ENCODE peak calls at places on chromosome 6, in ten cellular contexts. One of them, this sample, is unnamed. For H3K4me1, the result is how much of the 10 kb centered on the place peaks cover.

GRCh38 chr6:128630213-128630612 is 109.8 kb upstream of the PTPRK start:
- DNase-seq in fibroblast of lung: no peak
- DNase-seq in HepG2: no peak
- DNase-seq in astrocyte: no peak
- DNase-seq in GM23338: no peak
- DNase-seq in mammary epithelial cell: peak
- DNase-seq in hepatocyte: peak
- DNase-seq in MM.1S: peak
- DNase-seq in K562: no peak
- DNase-seq in PC-3: peak
- DNase-seq in this sample: no peak

GRCh38 chr6:17303444-17303843 is 22.3 kb downstream of the RBM24 start:
- DNase-seq in fibroblast of lung: no peak
- DNase-seq in HepG2: no peak
- DNase-seq in astrocyte: no peak
- DNase-seq in GM23338: no peak
- DNase-seq in mammary epithelial cell: no peak
- DNase-seq in hepatocyte: no peak
- DNase-seq in MM.1S: no peak
- DNase-seq in K562: no peak
- DNase-seq in PC-3: no peak
- DNase-seq in this sample: no peak

GRCh38 chr6:81731814-81732213 is 20.7 kb downstream of the TENT5A start:
- DNase-seq in fibroblast of lung: no peak
- DNase-seq in HepG2: no peak
- DNase-seq in astrocyte: peak
- DNase-seq in GM23338: no peak
- DNase-seq in mammary epithelial cell: no peak
- DNase-seq in hepatocyte: no peak
- DNase-seq in MM.1S: no peak
- DNase-seq in K562: no peak
- DNase-seq in PC-3: peak
- DNase-seq in this sample: no peak

GRCh38 chr6:5782783-5783567 is 223.8 kb downstream of the NRN1 start:
- DNase-seq in fibroblast of lung: peak
- DNase-seq in HepG2: peak
- DNase-seq in astrocyte: peak
- DNase-seq in GM23338: no peak
- DNase-seq in mammary epithelial cell: no peak
- DNase-seq in hepatocyte: no peak
- DNase-seq in MM.1S: no peak
- DNase-seq in K562: no peak
- DNase-seq in PC-3: no peak
- DNase-seq in this sample: no peak

GRCh38 chr6:150940951-150941350 is 75.4 kb downstream of the MTHFD1L start:
- DNase-seq in fibroblast of lung: peak
- DNase-seq in HepG2: no peak
- DNase-seq in astrocyte: no peak
- DNase-seq in GM23338: no peak
- DNase-seq in mammary epithelial cell: no peak
- DNase-seq in hepatocyte: no peak
- DNase-seq in MM.1S: no peak
- DNase-seq in K562: no peak
- DNase-seq in PC-3: no peak
- DNase-seq in this sample: no peak

GRCh38 chr6:36033935-36034334 is 6.3 kb downstream of the MAPK14 start:
- DNase-seq in fibroblast of lung: peak
- DNase-seq in HepG2: no peak
- DNase-seq in astrocyte: peak
- DNase-seq in GM23338: no peak
- DNase-seq in mammary epithelial cell: peak
- DNase-seq in hepatocyte: no peak
- DNase-seq in MM.1S: no peak
- DNase-seq in K562: no peak
- DNase-seq in PC-3: peak
- DNase-seq in this sample: no peak

GRCh38 chr6:136035378-136036070 is 184.0 kb downstream of the PDE7B start:
- DNase-seq in fibroblast of lung: peak
- DNase-seq in HepG2: no peak
- DNase-seq in astrocyte: peak
- DNase-seq in GM23338: no peak
- DNase-seq in mammary epithelial cell: no peak
- DNase-seq in hepatocyte: no peak
- DNase-seq in MM.1S: no peak
- DNase-seq in K562: no peak
- DNase-seq in PC-3: no peak
- DNase-seq in this sample: no peak

GRCh38 chr6:54579011-54579410 is 267.6 kb upstream of the FAM83B start:
- DNase-seq in fibroblast of lung: no peak
- DNase-seq in HepG2: no peak
- DNase-seq in astrocyte: peak
- DNase-seq in GM23338: peak
- DNase-seq in mammary epithelial cell: no peak
- DNase-seq in hepatocyte: no peak
- DNase-seq in MM.1S: no peak
- DNase-seq in K562: no peak
- DNase-seq in PC-3: no peak
- DNase-seq in this sample: peak

GRCh38 chr6:111623046-111623718 is 17.5 kb upstream of the TRAF3IP2 start:
- DNase-seq in fibroblast of lung: no peak
- DNase-seq in HepG2: no peak
- DNase-seq in astrocyte: no peak
- DNase-seq in GM23338: no peak
- DNase-seq in mammary epithelial cell: peak
- DNase-seq in hepatocyte: no peak
- DNase-seq in MM.1S: no peak
- DNase-seq in K562: no peak
- DNase-seq in PC-3: no peak
- DNase-seq in this sample: no peak

GRCh38 chr6:123770247-123770949 is 33.3 kb upstream of the NKAIN2 start:
- DNase-seq in fibroblast of lung: no peak
- DNase-seq in HepG2: no peak
- DNase-seq in astrocyte: peak
- DNase-seq in GM23338: no peak
- DNase-seq in mammary epithelial cell: no peak
- DNase-seq in hepatocyte: no peak
- DNase-seq in MM.1S: peak
- DNase-seq in K562: no peak
- DNase-seq in PC-3: no peak
- DNase-seq in this sample: no peak

GRCh38 chr6:155778336-155778735 is 322.7 kb upstream of the NOX3 start:
- DNase-seq in fibroblast of lung: no peak
- DNase-seq in HepG2: no peak
- DNase-seq in astrocyte: no peak
- DNase-seq in GM23338: no peak
- DNase-seq in mammary epithelial cell: no peak
- DNase-seq in hepatocyte: no peak
- DNase-seq in MM.1S: no peak
- DNase-seq in K562: no peak
- DNase-seq in PC-3: no peak
- DNase-seq in this sample: no peak

DNA sequence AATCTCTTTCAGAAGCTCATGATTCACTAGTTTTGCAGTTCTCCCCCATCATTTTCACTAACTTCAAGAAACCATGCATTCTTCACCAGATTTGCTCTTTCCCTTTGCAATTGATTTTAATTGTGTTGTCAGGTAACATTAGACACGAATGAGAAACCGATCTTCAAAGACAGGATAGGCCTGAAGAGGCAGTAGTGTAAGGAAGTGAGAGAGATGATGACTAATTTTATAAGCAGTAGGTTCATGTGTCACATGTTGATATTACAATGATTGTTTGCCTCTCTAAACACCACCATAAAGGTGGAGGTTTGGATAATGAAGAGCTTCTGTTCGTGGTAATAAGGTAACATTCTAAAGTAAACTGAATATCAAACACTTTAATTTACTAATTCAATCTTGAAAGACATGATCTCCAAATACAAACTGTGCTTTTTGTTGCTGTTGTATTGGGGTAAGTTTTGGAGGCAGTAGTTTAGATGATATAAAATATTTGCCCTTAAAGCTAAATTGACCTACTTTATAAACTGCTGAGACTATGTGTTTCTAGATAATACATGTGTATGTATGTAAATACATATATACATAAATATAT is 207.2 kb downstream of the PHACTR1 start:
- DNase-seq in fibroblast of lung: no peak
- DNase-seq in HepG2: no peak
- DNase-seq in astrocyte: no peak
- DNase-seq in GM23338: no peak
- DNase-seq in mammary epithelial cell: no peak
- DNase-seq in hepatocyte: no peak
- DNase-seq in MM.1S: no peak
- DNase-seq in K562: no peak
- DNase-seq in PC-3: peak
- DNase-seq in this sample: no peak
- TF ChIP-seq CTCF in fibroblast of lung: no peak
- TF ChIP-seq CTCF in HepG2: no peak
- TF ChIP-seq CTCF in astrocyte: no peak
- TF ChIP-seq CTCF in GM23338: no peak
- TF ChIP-seq CTCF in mammary epithelial cell: no peak
- TF ChIP-seq CTCF in hepatocyte: no peak
- TF ChIP-seq CTCF in MM.1S: no peak
- TF ChIP-seq CTCF in K562: no peak
- TF ChIP-seq CTCF in PC-3: no peak
- TF ChIP-seq CTCF in this sample: no peak

GRCh38 chr6:25038300-25038699 is 102.5 kb upstream of the RIPOR2 start:
- DNase-seq in fibroblast of lung: no peak
- DNase-seq in HepG2: no peak
- DNase-seq in astrocyte: no peak
- DNase-seq in GM23338: no peak
- DNase-seq in mammary epithelial cell: no peak
- DNase-seq in hepatocyte: no peak
- DNase-seq in MM.1S: no peak
- DNase-seq in K562: no peak
- DNase-seq in PC-3: no peak
- DNase-seq in this sample: no peak

GRCh38 chr6:25038992-25039391 is 103.2 kb upstream of the RIPOR2 start:
- DNase-seq in fibroblast of lung: no peak
- DNase-seq in HepG2: no peak
- DNase-seq in astrocyte: no peak
- DNase-seq in GM23338: no peak
- DNase-seq in mammary epithelial cell: no peak
- DNase-seq in hepatocyte: no peak
- DNase-seq in MM.1S: peak
- DNase-seq in K562: no peak
- DNase-seq in PC-3: no peak
- DNase-seq in this sample: no peak

GRCh38 chr6:25042984-25043725 is 107.4 kb upstream of the RIPOR2 start:
- DNase-seq in fibroblast of lung: no peak
- DNase-seq in HepG2: no peak
- DNase-seq in astrocyte: no peak
- DNase-seq in GM23338: no peak
- DNase-seq in mammary epithelial cell: no peak
- DNase-seq in hepatocyte: no peak
- DNase-seq in MM.1S: no peak
- DNase-seq in K562: no peak
- DNase-seq in PC-3: no peak
- DNase-seq in this sample: no peak

GRCh38 chr6:25042599-25042936 is 106.8 kb upstream of the RIPOR2 start:
- DNase-seq in fibroblast of lung: no peak
- DNase-seq in HepG2: no peak
- DNase-seq in astrocyte: no peak
- DNase-seq in GM23338: peak
- DNase-seq in mammary epithelial cell: no peak
- DNase-seq in hepatocyte: no peak
- DNase-seq in MM.1S: no peak
- DNase-seq in K562: no peak
- DNase-seq in PC-3: peak
- DNase-seq in this sample: no peak

GRCh38 chr6:25041676-25042598 is 106.2 kb upstream of the RIPOR2 start:
- DNase-seq in fibroblast of lung: no peak
- DNase-seq in HepG2: no peak
- DNase-seq in astrocyte: no peak
- DNase-seq in GM23338: peak
- DNase-seq in mammary epithelial cell: no peak
- DNase-seq in hepatocyte: no peak
- DNase-seq in MM.1S: no peak
- DNase-seq in K562: no peak
- DNase-seq in PC-3: no peak
- DNase-seq in this sample: no peak
- H3K4me1 ChIP-seq in fibroblast of lung: under half
- H3K4me1 ChIP-seq in HepG2: under half
- H3K4me1 ChIP-seq in astrocyte: under half
- H3K4me1 ChIP-seq in GM23338: under half
- H3K4me1 ChIP-seq in mammary epithelial cell: under half
- H3K4me1 ChIP-seq in hepatocyte: under half
- H3K4me1 ChIP-seq in MM.1S: under half
- H3K4me1 ChIP-seq in K562: under half
- H3K4me1 ChIP-seq in PC-3: under half
- H3K4me1 ChIP-seq in this sample: under half

DNA sequence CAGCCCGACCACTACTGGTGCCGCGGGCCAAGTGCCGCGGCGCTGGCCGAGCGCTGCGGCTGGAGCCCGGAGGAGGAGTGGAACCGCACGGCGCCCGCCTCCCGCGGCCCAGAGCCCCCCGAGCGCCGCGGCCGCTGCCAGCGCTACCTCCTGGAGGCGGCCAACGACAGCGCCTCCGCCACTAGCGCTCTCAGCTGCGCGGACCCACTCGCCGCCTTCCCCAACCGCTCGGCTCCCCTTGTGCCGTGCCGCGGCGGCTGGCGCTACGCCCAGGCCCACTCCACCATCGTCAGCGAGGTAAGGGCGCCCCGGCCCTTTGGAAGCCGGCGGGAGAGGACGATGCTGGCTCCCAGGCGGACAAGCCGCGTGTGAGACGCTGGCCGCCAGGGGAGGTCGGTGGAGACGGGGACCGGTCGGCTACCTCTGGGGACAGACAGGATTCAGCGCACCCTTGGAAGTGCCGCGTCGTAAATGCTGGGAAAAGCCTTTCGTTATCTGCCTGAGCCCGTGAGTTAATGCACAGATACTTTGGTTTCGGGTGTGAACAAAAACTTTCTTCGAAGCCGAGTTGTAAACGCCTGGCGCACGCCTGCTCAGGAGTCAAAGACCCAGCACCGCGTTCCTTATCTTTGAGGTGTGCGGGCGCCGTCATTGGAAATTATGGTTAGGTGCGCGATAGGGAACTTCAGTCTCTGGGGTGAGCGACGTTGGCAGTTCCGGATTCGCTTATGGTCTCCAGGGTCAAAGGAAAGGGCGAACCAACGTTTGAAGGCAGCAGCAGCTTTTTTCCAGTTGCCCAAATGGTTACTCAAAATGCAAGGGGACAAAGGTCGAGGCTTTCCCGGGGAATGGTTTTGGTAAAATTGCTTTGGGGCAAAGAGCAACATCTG is 619 bp downstream of the SLC22A3 start:
- DNase-seq in fibroblast of lung: peak
- DNase-seq in HepG2: peak
- DNase-seq in astrocyte: peak
- DNase-seq in GM23338: peak
- DNase-seq in mammary epithelial cell: peak
- DNase-seq in hepatocyte: peak
- DNase-seq in MM.1S: no peak
- DNase-seq in K562: no peak
- DNase-seq in PC-3: peak
- DNase-seq in this sample: peak
- TF ChIP-seq EZH2 in fibroblast of lung: no peak
- TF ChIP-seq EZH2 in HepG2: peak
- TF ChIP-seq EZH2 in astrocyte: peak
- TF ChIP-seq EZH2 in GM23338: peak
- TF ChIP-seq EZH2 in mammary epithelial cell: no peak
- TF ChIP-seq EZH2 in hepatocyte: peak
- TF ChIP-seq EZH2 in MM.1S: no peak
- TF ChIP-seq EZH2 in K562: no peak
- TF ChIP-seq EZH2 in PC-3: no peak
- TF ChIP-seq EZH2 in this sample: peak

GRCh38 chr6:63290507-63291049 is 29.2 kb downstream of the LGSN start:
- DNase-seq in fibroblast of lung: no peak
- DNase-seq in HepG2: no peak
- DNase-seq in astrocyte: no peak
- DNase-seq in GM23338: no peak
- DNase-seq in mammary epithelial cell: no peak
- DNase-seq in hepatocyte: no peak
- DNase-seq in MM.1S: no peak
- DNase-seq in K562: no peak
- DNase-seq in PC-3: no peak
- DNase-seq in this sample: no peak
- TF ChIP-seq CTCF in fibroblast of lung: no peak
- TF ChIP-seq CTCF in HepG2: no peak
- TF ChIP-seq CTCF in astrocyte: no peak
- TF ChIP-seq CTCF in GM23338: no peak
- TF ChIP-seq CTCF in mammary epithelial cell: no peak
- TF ChIP-seq CTCF in hepatocyte: no peak
- TF ChIP-seq CTCF in MM.1S: no peak
- TF ChIP-seq CTCF in K562: no peak
- TF ChIP-seq CTCF in PC-3: no peak
- TF ChIP-seq CTCF in this sample: no peak